ENCODE peak calls at places on chromosomes 11 and 22, in six cellular contexts. N, L, J, T, R and Q are unnamed samples.

GRCh38 chr11:92304271-92304670 is 79.7 kb downstream of the FAT3 start:
- DNase-seq in N (no peak), L (no peak), J (no peak), T (no peak), R (no peak), Q (no peak)

GRCh38 chr11:70535191-70535971 is 137.1 kb downstream of the CTTN start:
- DNase-seq in N (no peak), L (no peak), J (no peak), T (no peak), R (no peak), Q (no peak)

GRCh38 chr11:11148598-11148997 is 204.5 kb downstream of the CSNK2A3 start:
- DNase-seq in N (no peak), L (no peak), J (no peak), T (no peak), R (no peak), Q (peak)

GRCh38 chr22:33480118-33480517 is 421.9 kb upstream of the SYN3 start:
- DNase-seq in N (no peak), L (no peak), J (no peak), T (no peak), R (no peak), Q (no peak)

GRCh38 chr22:39800790-39801540 is 92.6 kb downstream of the ENTHD1 start:
- DNase-seq in N (no peak), L (no peak), J (no peak), T (no peak), R (peak), Q (no peak)

GRCh38 chr11:6637871-6638270 is 17.7 kb downstream of the DCHS1 start:
- DNase-seq in N (no peak), L (peak), J (no peak), T (no peak), R (no peak), Q (no peak)

GRCh38 chr11:63494936-63495335 is 4.0 kb upstream of the PLAAT5 start:
- DNase-seq in N (no peak), L (peak), J (no peak), T (no peak), R (no peak), Q (no peak)

GRCh38 chr11:130606781-130607511 is 158.5 kb downstream of the ADAMTS15 start:
- DNase-seq in N (no peak), L (no peak), J (no peak), T (no peak), R (no peak), Q (no peak)

GRCh38 chr11:64746486-64746885 is 2.5 kb upstream of the RASGRP2 start:
- DNase-seq in N (no peak), L (no peak), J (no peak), T (peak), R (no peak), Q (no peak)

GRCh38 chr11:63635762-63636465 is 21.7 kb upstream of the PLAAT3 start:
- DNase-seq in N (peak), L (peak), J (peak), T (no peak), R (peak), Q (no peak)

GRCh38 chr22:48554893-48555552 is 1272.7 kb downstream of the BRD1 start:
- DNase-seq in N (no peak), L (no peak), J (no peak), T (no peak), R (no peak), Q (no peak)

GRCh38 chr22:39090426-39091064 is 6.5 kb upstream of the APOBEC3H start:
- DNase-seq in N (no peak), L (peak), J (peak), T (peak), R (no peak), Q (no peak)

GRCh38 chr11:91776660-91777059 is 448.0 kb upstream of the FAT3 start:
- DNase-seq in N (no peak), L (peak), J (no peak), T (no peak), R (no peak), Q (no peak)

GRCh38 chr11:15603208-15603607 is 488.5 kb downstream of the INSC start:
- DNase-seq in N (no peak), L (no peak), J (no peak), T (no peak), R (peak), Q (no peak)

GRCh38 chr11:70078095-70078795 is at the start of gene ANO1:
- DNase-seq in N (no peak), L (no peak), J (no peak), T (peak), R (peak), Q (no peak)

GRCh38 chr11:47185305-47186075 is 744 bp downstream of the PACSIN3 start:
- DNase-seq in N (peak), L (peak), J (peak), T (no peak), R (no peak), Q (no peak)

GRCh38 chr22:20062766-20063083 is 17.3 kb upstream of the DGCR8 start:
- DNase-seq in N (no peak), L (no peak), J (no peak), T (no peak), R (no peak), Q (no peak)

GRCh38 chr22:20063271-20064139 is 16.5 kb upstream of the DGCR8 start:
- DNase-seq in N (no peak), L (no peak), J (no peak), T (no peak), R (no peak), Q (no peak)

GRCh38 chr22:20061481-20061861 is 18.6 kb upstream of the DGCR8 start:
- DNase-seq in N (no peak), L (no peak), J (no peak), T (peak), R (no peak), Q (no peak)

GRCh38 chr22:20060700-20061480 is 19.2 kb upstream of the DGCR8 start:
- DNase-seq in N (no peak), L (no peak), J (no peak), T (no peak), R (peak), Q (no peak)

DNA sequence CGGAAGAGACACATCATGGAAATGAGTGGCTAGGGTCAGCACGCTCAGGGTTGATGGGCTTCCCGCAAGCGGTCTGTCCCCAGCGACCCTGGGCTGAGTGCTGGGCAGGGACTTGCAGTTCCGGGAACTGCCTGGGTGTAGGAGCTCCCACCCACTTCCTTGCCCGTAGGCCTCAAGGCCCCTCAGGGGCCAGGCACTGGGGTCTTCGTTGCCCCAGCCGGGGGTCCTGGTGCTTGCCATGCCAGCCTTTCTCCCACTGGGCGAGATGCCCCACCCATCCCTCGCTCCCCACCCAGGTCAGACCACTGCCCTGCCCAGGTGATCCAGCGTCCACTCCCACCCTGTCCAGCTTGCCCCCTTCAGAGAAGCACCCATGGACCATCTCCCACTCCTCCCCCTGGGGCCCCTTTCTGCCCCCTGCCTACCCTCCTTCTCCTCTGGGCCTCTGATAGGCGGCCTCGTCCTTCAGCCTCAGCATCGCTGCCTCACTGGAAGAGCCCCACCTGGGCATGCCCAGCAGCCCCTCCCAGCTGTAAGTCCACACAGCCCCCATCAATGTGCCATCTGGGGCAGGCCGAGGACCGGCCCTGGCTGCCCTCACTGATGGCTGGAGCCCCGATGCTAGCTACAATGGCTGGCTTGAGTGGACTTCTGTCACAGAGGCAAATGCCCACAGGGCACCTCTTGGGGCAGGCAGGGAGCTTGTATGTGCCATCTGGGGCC is 17.8 kb upstream of the DGCR8 start:
- DNase-seq in N (no peak), L (no peak), J (no peak), T (no peak), R (no peak), Q (no peak)
- H3K27ac ChIP-seq in N (no peak), L (no peak), J (no peak), T (no peak), R (no peak), Q (no peak)

DNA sequence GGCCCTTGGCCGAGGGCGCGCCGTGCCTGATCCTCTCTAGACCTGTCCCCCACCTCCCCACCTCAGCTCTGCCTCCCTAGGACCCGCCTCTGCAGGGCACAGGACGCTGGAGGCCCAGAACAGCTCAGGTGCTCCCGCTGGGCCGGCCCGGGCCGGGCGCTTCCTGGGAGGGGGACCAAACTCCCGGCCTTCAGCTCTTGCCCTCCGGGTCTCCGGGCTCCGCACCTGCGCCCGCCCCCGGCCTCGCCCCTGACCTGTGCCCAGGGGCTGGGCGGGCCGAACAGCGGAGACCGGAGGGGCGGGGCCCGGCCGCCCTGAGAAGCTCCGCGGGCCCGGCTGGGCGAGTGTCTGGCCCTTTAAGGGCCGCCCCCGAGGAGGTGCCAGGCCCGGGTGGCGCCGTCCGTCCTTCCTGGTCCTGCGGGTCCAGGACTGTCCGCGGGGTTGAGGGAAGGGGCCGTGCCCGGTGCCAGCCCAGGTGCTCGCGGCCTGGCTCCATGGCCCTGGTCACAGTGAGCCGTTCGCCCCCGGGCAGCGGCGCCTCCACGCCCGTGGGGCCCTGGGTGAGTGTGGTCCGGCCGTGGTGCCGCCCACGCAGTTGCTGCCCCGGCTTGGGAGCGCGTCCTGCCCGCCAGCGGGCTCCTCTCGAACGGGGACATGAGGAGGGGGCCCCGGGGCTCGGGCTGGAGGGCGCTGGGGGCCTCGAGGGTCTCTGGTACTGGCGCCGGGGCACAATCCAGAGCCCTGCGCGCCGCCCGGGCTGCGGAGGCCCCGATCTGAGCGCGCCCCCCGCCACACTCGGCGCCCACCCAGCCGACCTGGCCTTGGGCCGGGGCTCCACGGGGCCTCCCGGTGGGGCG is at the start of gene SSH3:
- DNase-seq in N (peak), L (peak), J (peak), T (peak), R (no peak), Q (no peak)
- TF ChIP-seq POLR2A in N (peak), L (peak), J (peak), T (no peak), R (no peak), Q (peak)

GRCh38 chr11:2830886-2831285 is 54.7 kb downstream of the CDKN1C start:
- DNase-seq in N (no peak), L (no peak), J (no peak), T (no peak), R (no peak), Q (no peak)
- H3K27ac ChIP-seq in N (no peak), L (no peak), J (no peak), T (no peak), R (no peak), Q (no peak)

GRCh38 chr11:120236169-120237107 is 3.5 kb upstream of the POU2F3 start:
- DNase-seq in N (no peak), L (no peak), J (no peak), T (no peak), R (peak), Q (no peak)
- TF ChIP-seq POLR2A in N (no peak), L (peak), J (no peak), T (no peak), R (peak), Q (no peak)

GRCh38 chr22:31199187-31199586 is 12.9 kb upstream of the LIMK2 start:
- DNase-seq in N (peak), L (no peak), J (no peak), T (no peak), R (no peak), Q (no peak)
- H3K27ac ChIP-seq in N (peak), L (no peak), J (no peak), T (no peak), R (no peak), Q (no peak)

DNA sequence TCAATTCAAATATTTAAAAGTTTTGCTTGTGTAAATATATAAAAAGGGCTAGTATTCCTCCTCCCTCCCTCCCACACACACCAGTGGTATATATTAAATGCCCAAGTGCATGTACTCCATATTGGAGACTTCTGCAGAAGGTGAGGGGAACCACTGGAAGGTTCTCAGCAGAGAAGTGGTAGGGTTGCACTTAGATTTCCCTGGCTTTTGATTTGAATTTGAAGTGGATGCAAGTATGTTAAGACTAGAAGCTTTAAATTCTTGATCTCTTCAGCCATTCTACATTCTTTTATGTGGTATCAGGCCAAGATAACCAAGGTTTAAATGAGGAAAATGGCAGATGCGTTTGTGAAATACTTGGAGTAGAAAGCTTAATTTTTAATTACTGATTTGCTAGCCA is 43.1 kb downstream of the CEP57 start:
- DNase-seq in N (no peak), L (no peak), J (no peak), T (no peak), R (no peak), Q (no peak)
- TF ChIP-seq POLR2A in N (no peak), L (no peak), J (no peak), T (no peak), R (no peak), Q (no peak)

GRCh38 chr11:3830741-3831140 is 10.0 kb downstream of the RHOG start:
- DNase-seq in N (no peak), L (no peak), J (no peak), T (no peak), R (no peak), Q (no peak)

GRCh38 chr11:3833461-3833860 is 7.3 kb downstream of the RHOG start:
- DNase-seq in N (no peak), L (no peak), J (no peak), T (no peak), R (no peak), Q (no peak)

GRCh38 chr11:3831378-3832239 is 9.2 kb downstream of the RHOG start:
- DNase-seq in N (no peak), L (no peak), J (no peak), T (peak), R (peak), Q (no peak)

GRCh38 chr11:3834349-3835099 is 6.2 kb downstream of the RHOG start:
- DNase-seq in N (no peak), L (peak), J (peak), T (peak), R (peak), Q (no peak)

GRCh38 chr11:3832816-3833215 is 7.9 kb downstream of the RHOG start:
- DNase-seq in N (no peak), L (no peak), J (no peak), T (peak), R (no peak), Q (no peak)
- H3K27ac ChIP-seq in N (no peak), L (no peak), J (no peak), T (no peak), R (peak), Q (no peak)

DNA sequence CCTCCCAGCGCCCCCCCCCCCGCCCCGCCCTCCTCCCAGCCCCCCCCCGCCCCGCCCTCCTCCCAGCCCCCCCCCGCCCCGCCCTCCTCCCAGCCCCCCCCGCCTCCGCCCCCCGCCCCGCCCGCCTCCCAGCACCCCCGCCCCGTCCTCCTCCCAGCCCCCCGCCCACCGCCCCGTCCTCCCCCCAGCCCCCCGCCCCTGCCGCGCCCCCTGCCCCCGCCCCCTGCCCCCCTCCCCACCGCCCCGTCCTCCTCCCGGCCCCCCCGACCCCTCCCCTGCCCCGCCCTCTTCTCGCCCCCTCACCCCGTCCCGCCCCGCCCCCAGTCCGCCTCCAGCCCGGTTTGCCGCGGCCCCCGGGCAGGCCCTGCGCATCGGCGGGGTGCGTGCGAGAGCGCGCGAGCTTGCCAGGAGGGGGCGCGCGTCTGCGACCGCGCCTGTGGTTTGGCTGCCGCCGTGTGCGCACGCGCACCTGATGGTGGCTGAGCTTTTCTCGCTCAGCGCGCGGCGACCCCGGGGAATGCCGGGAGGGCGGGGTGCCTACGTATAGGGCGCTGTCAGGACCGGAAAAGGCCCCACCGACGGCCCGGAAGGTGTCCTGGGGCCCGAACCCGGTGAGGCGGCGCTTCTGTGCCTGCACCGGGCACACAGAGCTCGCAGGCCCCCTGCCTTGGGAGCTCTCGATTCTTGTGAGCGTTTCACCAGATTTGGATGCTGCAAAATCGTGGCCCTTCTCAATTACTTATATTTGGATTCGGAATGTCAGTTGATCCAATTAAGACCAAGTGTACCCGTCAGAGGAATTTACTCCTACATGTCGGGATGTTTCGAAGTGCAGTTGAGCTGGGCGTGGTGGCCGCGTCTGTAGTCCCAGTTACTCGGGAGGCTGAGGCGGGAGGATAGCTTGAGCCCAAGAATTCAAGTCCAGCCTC is 501 bp upstream of the TTLL12 start:
- DNase-seq in N (peak), L (peak), J (peak), T (peak), R (peak), Q (peak)
- TF ChIP-seq POLR2A in N (peak), L (peak), J (peak), T (no peak), R (peak), Q (no peak)